ENCODE peak calls at places on chromosomes 2 and 18, in ten cellular contexts. C is AG08396; M is stomach; A is right atrium auricular region; P is AG20443; K is RPMI8226; T is activated gamma-delta T cell treated with anti-CD3 and anti-CD28 coated beads, Interleukin-2, amount 50 U/mL, for 16 hours; X is upper lobe of left lung; N is NCI-H2081; W is thoracic aorta. O is an unnamed sample.

GRCh38 chr2:95015261-95015918 is 10.1 kb upstream of the MAL start:
- DNase-seq in C (no peak), N (no peak), W (no peak), K (no peak), M (no peak), X (no peak), A (no peak), T (no peak), P (no peak), O (no peak)

GRCh38 chr2:23418490-23418911 is 33.5 kb downstream of the KLHL29 start:
- DNase-seq in X (no peak), A (no peak), M (no peak), C (peak), N (no peak), P (peak), W (no peak), T (no peak), K (no peak), O (no peak)

GRCh38 chr18:4068552-4069158 is 386.5 kb downstream of the DLGAP1 start:
- DNase-seq in N (peak), T (no peak), X (no peak), M (no peak), C (peak), P (peak), K (peak), A (no peak), W (no peak), O (no peak)

GRCh38 chr2:16508061-16508851 is 157.4 kb downstream of the CYRIA start:
- DNase-seq in M (peak), C (peak), T (no peak), P (peak), N (peak), A (no peak), W (no peak), K (peak), X (peak), O (no peak)

GRCh38 chr2:8571792-8572499 is 109.9 kb upstream of the ID2 start:
- DNase-seq in C (no peak), M (peak), P (no peak), N (peak), W (no peak), T (no peak), A (no peak), X (no peak), K (no peak), O (no peak)

GRCh38 chr18:55546873-55547704 is 40.9 kb downstream of the TCF4 start:
- DNase-seq in C (peak), T (no peak), X (no peak), W (no peak), N (no peak), P (peak), A (peak), M (no peak), K (no peak), O (peak)

GRCh38 chr2:26668041-26668440 is 24.5 kb upstream of the KCNK3 start:
- DNase-seq in N (no peak), A (no peak), C (no peak), W (no peak), K (no peak), X (no peak), M (no peak), P (no peak), T (no peak), O (no peak)

GRCh38 chr2:101770672-101771071 is 73.2 kb downstream of the MAP4K4 start:
- DNase-seq in N (no peak), T (no peak), X (no peak), M (no peak), C (peak), P (no peak), A (no peak), W (no peak), K (peak), O (peak)

GRCh38 chr2:227325824-227326195 is 759 bp downstream of the MFF start:
- DNase-seq in C (peak), M (peak), N (peak), A (no peak), P (peak), X (peak), K (peak), T (no peak), W (no peak), O (peak)

GRCh38 chr2:161843936-161844335 is 219.7 kb downstream of the SLC4A10 start:
- DNase-seq in A (no peak), C (no peak), K (no peak), T (no peak), P (no peak), W (no peak), N (no peak), M (no peak), X (no peak), O (no peak)

GRCh38 chr2:28754321-28754720 is 2.7 kb downstream of the PPP1CB start:
- DNase-seq in A (no peak), N (no peak), T (no peak), C (no peak), M (no peak), P (no peak), K (peak), W (no peak), X (no peak), O (peak)

GRCh38 chr2:218008060-218009040 is 5.6 kb upstream of the TNS1 start:
- DNase-seq in C (peak), X (no peak), K (no peak), M (no peak), P (peak), W (no peak), A (no peak), T (no peak), N (no peak), O (no peak)

GRCh38 chr2:1518891-1519530 is 105.7 kb downstream of the TPO start:
- DNase-seq in P (no peak), C (no peak), N (no peak), T (no peak), M (no peak), X (peak), W (no peak), A (no peak), K (peak), O (no peak)

GRCh38 chr2:226020179-226020578 is 620.7 kb downstream of the NYAP2 start:
- DNase-seq in X (no peak), T (no peak), C (no peak), K (no peak), A (no peak), W (no peak), N (no peak), M (no peak), P (no peak), O (no peak)

GRCh38 chr2:178448968-178449661 is 1.9 kb downstream of the PRKRA start:
- DNase-seq in T (no peak), C (no peak), X (no peak), N (no peak), P (no peak), W (no peak), K (no peak), A (no peak), M (no peak), O (no peak)

GRCh38 chr18:61531891-61532290 is 198.7 kb downstream of the CDH20 start:
- DNase-seq in C (no peak), P (no peak), W (no peak), A (no peak), X (no peak), K (no peak), T (no peak), N (no peak), M (peak), O (no peak)

GRCh38 chr2:237309416-237309815 is 104.5 kb downstream of the COL6A3 start:
- DNase-seq in W (no peak), C (no peak), K (no peak), M (no peak), X (no peak), A (no peak), T (no peak), N (no peak), P (no peak), O (no peak)

GRCh38 chr2:86788881-86789686 is 1.6 kb downstream of the CD8A start:
- DNase-seq in W (no peak), T (no peak), K (no peak), A (no peak), C (no peak), P (peak), M (no peak), N (no peak), X (no peak), O (no peak)

GRCh38 chr2:62197609-62198236 is 1.8 kb downstream of the B3GNT2 start:
- DNase-seq in M (peak), W (no peak), N (no peak), A (no peak), X (peak), P (peak), T (no peak), K (peak), C (peak), O (no peak)

GRCh38 chr18:72808688-72809087 is 59.1 kb downstream of the NETO1 start:
- DNase-seq in N (no peak), X (no peak), T (no peak), K (no peak), C (no peak), W (no peak), M (no peak), A (no peak), P (no peak), O (no peak)

GRCh38 chr2:55556809-55557208 is 37.3 kb downstream of the CFAP36 start:
- DNase-seq in C (no peak), N (no peak), W (no peak), K (no peak), X (no peak), A (no peak), M (no peak), P (no peak), T (no peak), O (no peak)

GRCh38 chr2:187693923-187694322 is 139.7 kb upstream of the TFPI start:
- DNase-seq in C (no peak), T (no peak), A (no peak), X (no peak), W (no peak), M (no peak), P (no peak), K (no peak), N (no peak), O (no peak)

GRCh38 chr2:120919771-120920437 is 184.2 kb downstream of the GLI2 start:
- DNase-seq in C (peak), W (no peak), M (no peak), T (no peak), A (peak), P (peak), K (no peak), N (no peak), X (no peak), O (peak)

GRCh38 chr2:215722125-215722524 is 286.3 kb upstream of the FN1 start:
- DNase-seq in N (no peak), P (no peak), W (no peak), T (no peak), M (no peak), C (no peak), X (no peak), A (no peak), K (no peak), O (no peak)

GRCh38 chr2:238488347-238488826 is 61.7 kb downstream of the ASB1 start:
- DNase-seq in A (no peak), T (no peak), N (no peak), W (no peak), K (no peak), C (no peak), P (no peak), X (no peak), M (no peak), O (no peak)

GRCh38 chr18:37476182-37476581 is 89.4 kb downstream of the CELF4 start:
- DNase-seq in P (peak), A (no peak), N (no peak), W (no peak), C (peak), K (peak), M (no peak), X (no peak), T (no peak), O (no peak)

GRCh38 chr2:9010866-9011265 is 7.4 kb upstream of the MBOAT2 start:
- DNase-seq in A (no peak), P (peak), T (no peak), M (no peak), X (no peak), C (peak), N (no peak), W (no peak), K (no peak), O (no peak)

GRCh38 chr2:224098473-224098872 is 59.4 kb upstream of the SERPINE2 start:
- DNase-seq in X (no peak), N (no peak), C (no peak), A (no peak), P (no peak), M (no peak), T (no peak), K (no peak), W (no peak), O (no peak)

GRCh38 chr2:31266804-31267203 is 32.9 kb downstream of the EHD3 start:
- DNase-seq in A (no peak), M (no peak), N (no peak), C (no peak), X (no peak), W (no peak), P (no peak), K (no peak), T (no peak), O (no peak)

GRCh38 chr2:10882568-10882967 is 29.2 kb upstream of the KCNF1 start:
- DNase-seq in M (no peak), K (no peak), A (no peak), C (no peak), W (no peak), X (no peak), T (no peak), N (no peak), P (no peak), O (no peak)

GRCh38 chr2:206415618-206416243 is 27.6 kb upstream of the ADAM23 start:
- DNase-seq in A (no peak), N (no peak), M (no peak), T (no peak), K (no peak), W (no peak), C (no peak), X (no peak), P (no peak), O (no peak)

GRCh38 chr2:56127773-56128170 is 56.0 kb upstream of the CCDC85A start:
- DNase-seq in P (no peak), A (no peak), K (no peak), X (no peak), T (no peak), M (no peak), N (no peak), C (no peak), W (no peak), O (no peak)

GRCh38 chr2:160367887-160368286 is 125.7 kb downstream of the RBMS1 start:
- DNase-seq in X (peak), C (peak), W (no peak), P (peak), N (no peak), K (peak), M (no peak), T (no peak), A (no peak), O (peak)

GRCh38 chr2:240713928-240714746 is 22.5 kb downstream of the AQP12A start:
- DNase-seq in N (no peak), C (no peak), P (no peak), A (no peak), X (no peak), T (no peak), M (no peak), K (no peak), W (no peak), O (no peak)

GRCh38 chr18:29198834-29199233 is 1021.9 kb upstream of the CDH2 start:
- DNase-seq in M (no peak), X (no peak), A (no peak), T (no peak), W (no peak), K (no peak), P (no peak), C (no peak), N (no peak), O (no peak)

GRCh38 chr18:9103488-9103887 is 989 bp downstream of the NDUFV2 start:
- DNase-seq in C (no peak), T (no peak), P (peak), A (no peak), M (no peak), X (no peak), W (no peak), N (no peak), K (no peak), O (no peak)

GRCh38 chr2:239223330-239224248 is 177.2 kb downstream of the HDAC4 start:
- DNase-seq in K (no peak), N (no peak), C (peak), W (no peak), A (peak), M (peak), X (peak), T (no peak), P (peak), O (no peak)

O was measured in SJSA1.